ENCODE peak calls at places on chromosomes 5 and 9, in four cellular contexts. X, Y, M and E are unnamed samples.

GRCh38 chr9:132877818-132878694 is at the start of gene AK8:
- DNase-seq in M (peak), X (peak), Y (peak), E (peak)

GRCh38 chr5:58913591-58913990 is 330.7 kb downstream of the RAB3C start:
- DNase-seq in Y (no peak), X (no peak), M (no peak), E (no peak)

GRCh38 chr5:34621280-34622045 is 34.7 kb upstream of the RAI14 start:
- DNase-seq in X (peak), M (no peak), Y (no peak), E (no peak)

GRCh38 chr5:148923023-148923422 is 96.6 kb downstream of the ADRB2 start:
- DNase-seq in X (no peak), Y (no peak), M (no peak), E (no peak)

GRCh38 chr5:14250094-14250777 is 107.1 kb downstream of the TRIO start:
- DNase-seq in X (peak), M (peak), Y (no peak), E (no peak)

GRCh38 chr5:147576646-147577535 is 67.0 kb upstream of the DPYSL3 start:
- DNase-seq in Y (no peak), X (peak), M (no peak), E (peak)

GRCh38 chr9:35481347-35481975 is 8.4 kb upstream of the RUSC2 start:
- DNase-seq in X (peak), M (peak), Y (no peak), E (peak)

GRCh38 chr5:136802382-136802781 is 437.0 kb upstream of the TRPC7 start:
- DNase-seq in M (no peak), Y (no peak), X (peak), E (no peak)

GRCh38 chr5:160906077-160906476 is 54.1 kb upstream of the ATP10B start:
- DNase-seq in X (no peak), M (no peak), Y (no peak), E (no peak)

GRCh38 chr5:140207250-140207954 is 32.4 kb downstream of the CYSTM1 start:
- DNase-seq in Y (no peak), X (no peak), M (peak), E (no peak)

GRCh38 chr5:21573915-21574314 is 1279.2 kb downstream of the CDH12 start:
- DNase-seq in M (no peak), Y (no peak), X (no peak), E (no peak)

GRCh38 chr5:69364414-69364813 is 4.9 kb downstream of the AK6 start:
- DNase-seq in Y (no peak), M (no peak), X (peak), E (no peak)

GRCh38 chr9:129145841-129146292 is 32.2 kb downstream of the IER5L start:
- DNase-seq in Y (no peak), M (peak), X (peak), E (no peak)

GRCh38 chr5:88438006-88438405 is 169.4 kb upstream of the TMEM161B start:
- DNase-seq in X (no peak), M (peak), Y (no peak), E (peak)

GRCh38 chr5:68149189-68149588 is 66.4 kb upstream of the PIK3R1 start:
- DNase-seq in Y (no peak), X (peak), M (no peak), E (no peak)

GRCh38 chr5:64462391-64462790 is 43.4 kb upstream of the RGS7BP start:
- DNase-seq in M (no peak), X (no peak), Y (no peak), E (no peak)

GRCh38 chr9:128636024-128636390 is 20.6 kb downstream of the DYNC2I2 start:
- DNase-seq in Y (no peak), X (no peak), M (peak), E (peak)

GRCh38 chr9:114364528-114365041 is 23.2 kb downstream of the AKNA start:
- DNase-seq in X (no peak), M (peak), Y (no peak), E (no peak)

GRCh38 chr9:38697901-38698300 is 22.0 kb downstream of the FAM240B start:
- DNase-seq in Y (no peak), M (no peak), X (no peak), E (no peak)

GRCh38 chr5:127031863-127032232 is 1.5 kb upstream of the MARCHF3 start:
- DNase-seq in M (no peak), Y (no peak), X (no peak), E (no peak)

GRCh38 chr5:154189256-154189818 is 1.2 kb upstream of the GALNT10 start:
- DNase-seq in Y (no peak), M (no peak), X (no peak), E (no peak)

GRCh38 chr9:23739753-23740152 is 86.3 kb downstream of the ELAVL2 start:
- DNase-seq in M (no peak), X (no peak), Y (no peak), E (no peak)

GRCh38 chr9:18452276-18452675 is 21.7 kb upstream of the ADAMTSL1 start:
- DNase-seq in X (no peak), M (no peak), Y (no peak), E (no peak)

GRCh38 chr5:60668715-60669304 is 31.2 kb downstream of the DEPDC1B start:
- DNase-seq in Y (no peak), X (peak), M (no peak), E (no peak)

GRCh38 chr5:8908055-8908683 is 637.7 kb downstream of the SEMA5A start:
- DNase-seq in M (peak), Y (no peak), X (peak), E (peak)

GRCh38 chr9:114364123-114364522 is 23.7 kb downstream of the AKNA start:
- DNase-seq in X (peak), Y (no peak), M (peak), E (peak)

GRCh38 chr9:87878930-87879603 is 3.6 kb upstream of the SPATA31E1 start:
- DNase-seq in X (peak), M (peak), Y (no peak), E (peak)

GRCh38 chr9:23830949-23831730 is 5.1 kb upstream of the ELAVL2 start:
- DNase-seq in M (no peak), X (no peak), Y (no peak), E (no peak)

GRCh38 chr9:138053321-138053868 is 175.8 kb downstream of the CACNA1B start:
- DNase-seq in Y (no peak), X (no peak), M (no peak), E (no peak)

GRCh38 chr9:83584995-83585394 is 37.9 kb upstream of the IDNK start:
- DNase-seq in M (no peak), Y (no peak), X (no peak), E (no peak)